ENCODE peak calls at places on chromosomes 6 and 20, in four cellular contexts. P is HepG2, B is K562, J is GM12878. A is an unnamed sample.

GRCh38 chr6:66568271-66568670 is 861.2 kb upstream of the EYS start:
- DNase-seq in P (peak; percentile 55), J (no peak), B (no peak), A (peak; percentile 6)

GRCh38 chr6:105991561-105992314 is 94.4 kb upstream of the PRDM1 start:
- DNase-seq in P (peak; percentile 5), B (peak; percentile 45), J (no peak), A (peak; percentile 26)

GRCh38 chr6:79718509-79719247 is 87.5 kb downstream of the SH3BGRL2 start:
- DNase-seq in B (no peak), J (no peak), P (no peak), A (no peak)

GRCh38 chr6:68238097-68238597 is 396.9 kb upstream of the ADGRB3 start:
- DNase-seq in P (no peak), J (no peak), B (no peak), A (no peak)

GRCh38 chr6:90896165-90896549 is 309.3 kb upstream of the MAP3K7 start:
- DNase-seq in P (no peak), J (no peak), B (no peak), A (no peak)

GRCh38 chr6:10425973-10426780 is 11.3 kb upstream of the TFAP2A start:
- DNase-seq in P (peak; percentile 29), J (no peak), B (no peak), A (no peak)

GRCh38 chr6:22575190-22575589 is 5.8 kb downstream of the HDGFL1 start:
- DNase-seq in B (no peak), J (no peak), P (no peak), A (no peak)

GRCh38 chr6:117536317-117536716 is 53.8 kb downstream of the DCBLD1 start:
- DNase-seq in P (no peak), J (no peak), B (no peak), A (no peak)

GRCh38 chr20:57445298-57445697 is 54.1 kb downstream of the RBM38 start:
- DNase-seq in P (no peak), B (no peak), J (no peak), A (no peak)

GRCh38 chr6:165718486-165718885 is 55.4 kb upstream of the PDE10A start:
- DNase-seq in J (no peak), P (no peak), B (no peak), A (no peak)

GRCh38 chr6:14634072-14634471 is 516.5 kb downstream of the CD83 start:
- DNase-seq in J (no peak), P (no peak), B (no peak), A (no peak)

GRCh38 chr6:104955927-104956662 is 812 bp upstream of the LIN28B start:
- DNase-seq in P (peak; percentile 78), J (no peak), B (peak; percentile 81), A (peak; percentile 46)

GRCh38 chr6:143782517-143782916 is 60.6 kb upstream of the LTV1 start:
- DNase-seq in B (no peak), P (no peak), J (no peak), A (no peak)

GRCh38 chr6:72952808-72953630 is 272.3 kb downstream of the KHDC1L start:
- DNase-seq in P (no peak), J (no peak), B (no peak), A (no peak)

GRCh38 chr6:25242567-25242966 is 36.6 kb upstream of the CARMIL1 start:
- DNase-seq in B (no peak), P (no peak), J (no peak), A (no peak)

GRCh38 chr20:33789109-33789857 is 21.9 kb upstream of the CHMP4B start:
- DNase-seq in P (peak; percentile 83), J (no peak), B (no peak), A (no peak)

GRCh38 chr20:400451-401275 is 7.4 kb upstream of the RBCK1 start:
- DNase-seq in B (peak; percentile 47), J (no peak), P (no peak), A (no peak)

GRCh38 chr6:35040398-35040797 is 100.7 kb downstream of the TCP11 start:
- DNase-seq in B (no peak), J (no peak), P (no peak), A (no peak)

GRCh38 chr20:49985617-49986016 is 2.8 kb downstream of the SNAI1 start:
- DNase-seq in P (no peak), J (no peak), B (no peak), A (no peak)

GRCh38 chr6:110878751-110879539 is 4.4 kb downstream of the AMD1 start:
- DNase-seq in B (peak; percentile 50), P (no peak), J (no peak), A (peak; percentile 43)

GRCh38 chr6:87669051-87669450 is 33.0 kb downstream of the AKIRIN2 start:
- DNase-seq in J (no peak), P (no peak), B (no peak), A (no peak)

GRCh38 chr6:35197196-35197595 is 16.6 kb upstream of the SCUBE3 start:
- DNase-seq in P (no peak), J (no peak), B (no peak), A (no peak)

GRCh38 chr6:17022604-17023003 is 79.2 kb upstream of the STMND1 start:
- DNase-seq in J (peak; percentile 30), B (no peak), P (no peak), A (no peak)

GRCh38 chr20:23193985-23194384 is 107.9 kb upstream of the CD93 start:
- DNase-seq in P (no peak), J (no peak), B (peak; percentile 23), A (no peak)

DNA sequence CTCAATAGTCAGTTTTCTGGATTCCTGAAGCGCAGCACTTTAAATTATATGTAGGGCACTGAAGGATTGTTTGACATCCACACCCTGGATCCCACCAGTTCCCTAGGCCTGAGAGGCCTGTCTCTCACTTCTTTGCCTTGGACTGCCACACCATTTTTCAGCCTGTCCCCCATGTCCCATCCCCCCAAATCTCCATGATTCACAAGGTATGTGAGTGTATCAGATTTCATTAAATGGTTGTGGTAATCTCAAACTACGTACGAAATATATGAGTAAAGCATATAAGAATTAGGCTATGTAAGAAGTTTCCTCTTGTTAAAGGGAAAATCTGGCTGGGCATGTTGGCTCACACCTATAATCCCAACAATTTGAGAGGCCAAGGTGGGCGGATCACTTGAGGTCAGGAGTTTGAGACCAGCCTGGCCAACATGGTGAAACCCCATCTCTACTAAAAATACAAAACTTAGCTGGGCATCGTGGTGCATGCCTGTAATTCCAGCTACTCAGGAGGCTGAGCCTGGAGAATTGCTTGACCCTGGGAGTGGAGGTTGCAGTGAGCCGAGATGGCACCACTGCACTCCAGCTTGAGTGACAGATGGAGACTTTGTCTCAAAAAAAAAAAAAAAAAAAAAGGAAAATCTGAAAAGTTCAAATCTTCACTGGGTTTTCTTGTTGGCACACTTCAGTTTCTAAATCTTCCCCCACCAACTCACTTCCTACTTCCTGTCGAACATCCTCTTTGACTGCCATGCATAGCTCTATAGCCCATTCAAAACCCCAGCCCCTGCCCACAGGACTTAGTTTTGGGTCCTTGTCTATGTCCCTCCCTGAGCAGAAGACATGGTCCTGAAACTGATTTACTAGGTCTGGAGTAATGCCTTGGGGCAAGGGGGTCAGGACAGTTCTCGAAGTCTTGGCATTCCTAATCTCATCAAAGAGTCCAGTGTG is 97.3 kb upstream of the SHLD1 start:
- DNase-seq in P (no peak), J (no peak), B (no peak), A (no peak)
- TF ChIP-seq SP1 in P (no peak), J (no peak), B (no peak), A (no peak)

DNA sequence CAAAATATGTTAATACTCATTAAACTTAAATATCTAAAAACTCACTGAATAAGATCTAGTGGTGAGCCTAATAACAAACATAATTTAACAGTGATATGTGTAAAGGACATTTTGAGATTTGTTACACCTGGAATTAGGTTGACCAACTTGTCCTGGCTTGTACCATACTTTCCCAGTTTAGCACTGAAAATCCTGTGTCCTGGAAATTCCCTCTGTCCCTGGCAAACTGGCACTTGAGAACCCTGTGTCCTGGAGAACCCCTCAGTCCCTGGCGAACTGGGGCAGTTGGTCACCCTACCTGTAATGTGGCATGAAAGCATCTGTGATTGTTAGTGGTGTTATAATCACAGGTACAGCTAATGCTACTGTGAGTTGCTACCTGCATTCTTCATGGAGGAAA is 6.9 kb upstream of the PRND start:
- DNase-seq in B (no peak), J (no peak), P (no peak), A (no peak)
- TF ChIP-seq BHLHE40 in B (no peak), J (no peak), P (no peak), A (no peak)

DNA sequence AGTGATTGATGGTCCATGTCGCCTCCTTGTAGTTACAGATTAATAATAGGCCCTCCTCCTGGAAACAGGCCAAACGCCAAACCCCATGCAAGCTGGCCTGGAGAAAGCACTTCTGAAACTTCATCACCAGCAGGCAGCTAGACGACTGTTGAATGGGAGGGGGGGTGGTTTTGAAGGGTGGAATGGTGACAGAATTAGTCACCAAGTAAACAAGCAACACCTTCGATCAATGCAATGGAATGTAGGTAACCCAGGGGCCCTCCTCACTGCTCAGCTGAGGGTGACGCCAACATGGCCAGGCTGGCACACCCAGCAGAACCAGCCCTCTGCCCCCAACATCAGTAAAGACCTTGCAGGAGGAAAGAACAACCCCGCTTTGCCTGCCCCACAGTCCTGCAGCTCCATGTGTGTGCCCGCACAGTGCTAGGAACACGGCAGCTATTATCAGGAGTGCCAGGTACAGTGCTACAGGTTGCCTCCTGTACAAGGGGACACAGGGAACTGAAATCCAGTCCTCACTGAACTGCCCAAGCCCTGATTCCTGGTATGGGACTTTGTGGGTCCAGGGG is 2.7 kb downstream of the BCAS1 start:
- DNase-seq in B (peak; percentile 39), P (peak; percentile 99), J (peak; percentile 75), A (no peak)
- TF ChIP-seq FOXM1 in B (no peak), P (no peak), J (no peak), A (no peak)

DNA sequence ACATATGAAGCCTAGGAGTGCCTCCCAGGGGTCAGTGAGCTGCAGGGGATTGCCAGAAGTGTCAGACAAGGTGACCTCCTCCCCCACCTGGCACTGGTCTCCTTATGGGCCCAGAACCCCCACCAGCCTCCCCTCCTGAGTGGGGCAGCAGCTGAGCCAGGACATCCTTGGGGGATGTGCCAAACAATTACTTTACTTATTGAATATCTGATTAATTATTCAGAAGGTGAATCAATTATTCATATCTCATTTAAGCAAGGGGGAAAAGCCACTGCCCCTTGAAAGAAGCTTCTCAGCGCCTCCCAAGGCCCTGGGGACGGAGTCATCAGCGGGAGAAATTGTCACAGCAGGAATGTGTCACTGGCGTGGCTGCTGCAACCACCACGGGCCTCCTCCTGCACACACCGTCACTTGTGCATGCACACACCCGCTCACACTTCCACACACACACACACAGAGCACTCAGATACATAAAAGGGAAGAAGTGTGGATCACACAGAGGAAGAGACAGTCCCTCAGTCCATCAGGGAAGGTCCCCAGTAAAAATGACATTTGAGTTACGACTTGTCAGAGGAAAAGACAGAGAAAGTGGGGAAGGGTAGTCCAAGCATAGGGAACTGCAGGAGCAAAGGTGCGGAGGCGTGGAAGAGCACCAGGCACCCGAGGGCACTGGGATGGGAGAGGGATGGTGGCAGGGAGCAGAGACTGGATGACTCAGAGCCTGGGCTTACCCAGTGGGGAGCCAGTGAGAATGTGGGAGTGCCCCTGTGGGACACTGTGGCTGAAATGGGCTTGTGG is 123.6 kb upstream of the MAFB start:
- DNase-seq in B (no peak), P (no peak), J (no peak), A (no peak)
- TF ChIP-seq SP1 in B (no peak), P (no peak), J (no peak), A (no peak)

GRCh38 chr6:7589949-7590917 is at the start of gene SNRNP48:
- DNase-seq in J (peak; percentile 73), B (peak; percentile 95), P (peak; percentile 93), A (peak; percentile 93)

GRCh38 chr6:7591770-7592169 is 1.8 kb downstream of the SNRNP48 start:
- DNase-seq in B (no peak), P (no peak), J (no peak), A (no peak)

GRCh38 chr6:7589221-7589620 is 777 bp upstream of the SNRNP48 start:
- DNase-seq in B (no peak), P (no peak), J (no peak), A (no peak)

GRCh38 chr6:7593234-7593633 is 3.2 kb downstream of the SNRNP48 start:
- DNase-seq in P (no peak), J (no peak), B (no peak), A (no peak)

GRCh38 chr6:7590918-7591302 is 912 bp downstream of the SNRNP48 start:
- DNase-seq in P (peak; percentile 30), J (no peak), B (peak; percentile 53), A (peak; percentile 28)
- TF ChIP-seq BHLHE40 in P (no peak), J (no peak), B (no peak), A (no peak)